ENCODE peak calls at places on chromosomes 6 and 20, in five cellular contexts. One of them, this sample, is unnamed.

GRCh38 chr6:107805504-107805903 is 18.6 kb downstream of the SCML4 start:
- DNase-seq in right lobe of liver: no peak
- DNase-seq in Peyer's patch: no peak
- DNase-seq in mucosa of descending colon: no peak
- DNase-seq in CD8-positive, alpha-beta T cell: no peak
- DNase-seq in this sample: no peak

GRCh38 chr20:60815656-60816055 is 436.4 kb upstream of the CDH4 start:
- DNase-seq in Peyer's patch: no peak
- DNase-seq in right lobe of liver: no peak
- DNase-seq in CD8-positive, alpha-beta T cell: no peak
- DNase-seq in mucosa of descending colon: no peak
- DNase-seq in this sample: no peak

GRCh38 chr6:52389264-52389625 is 27.3 kb downstream of the PAQR8 start:
- DNase-seq in mucosa of descending colon: no peak
- DNase-seq in Peyer's patch: no peak
- DNase-seq in right lobe of liver: no peak
- DNase-seq in CD8-positive, alpha-beta T cell: no peak
- DNase-seq in this sample: no peak

GRCh38 chr6:23621026-23621425 is 505.0 kb upstream of the NRSN1 start:
- DNase-seq in mucosa of descending colon: no peak
- DNase-seq in CD8-positive, alpha-beta T cell: no peak
- DNase-seq in right lobe of liver: no peak
- DNase-seq in Peyer's patch: no peak
- DNase-seq in this sample: no peak

GRCh38 chr6:53264915-53265615 is 83.7 kb downstream of the ELOVL5 start:
- DNase-seq in right lobe of liver: no peak
- DNase-seq in CD8-positive, alpha-beta T cell: no peak
- DNase-seq in Peyer's patch: no peak
- DNase-seq in mucosa of descending colon: no peak
- DNase-seq in this sample: no peak

GRCh38 chr6:62746968-62747367 is 460.9 kb upstream of the KHDRBS2 start:
- DNase-seq in right lobe of liver: no peak
- DNase-seq in CD8-positive, alpha-beta T cell: no peak
- DNase-seq in mucosa of descending colon: no peak
- DNase-seq in Peyer's patch: no peak
- DNase-seq in this sample: no peak

GRCh38 chr6:37212268-37212667 is 42.3 kb downstream of the PIM1 start:
- DNase-seq in Peyer's patch: no peak
- DNase-seq in right lobe of liver: no peak
- DNase-seq in CD8-positive, alpha-beta T cell: no peak
- DNase-seq in mucosa of descending colon: no peak
- DNase-seq in this sample: no peak

GRCh38 chr6:148885920-148886845 is 139.4 kb downstream of the UST start:
- DNase-seq in mucosa of descending colon: no peak
- DNase-seq in CD8-positive, alpha-beta T cell: no peak
- DNase-seq in right lobe of liver: no peak
- DNase-seq in Peyer's patch: no peak
- DNase-seq in this sample: no peak

GRCh38 chr6:7770601-7771000 is 44.7 kb downstream of the BMP6 start:
- DNase-seq in right lobe of liver: no peak
- DNase-seq in CD8-positive, alpha-beta T cell: no peak
- DNase-seq in mucosa of descending colon: no peak
- DNase-seq in Peyer's patch: no peak
- DNase-seq in this sample: no peak

GRCh38 chr6:115310156-115310555 is 750.5 kb downstream of the FRK start:
- DNase-seq in right lobe of liver: no peak
- DNase-seq in mucosa of descending colon: no peak
- DNase-seq in CD8-positive, alpha-beta T cell: no peak
- DNase-seq in Peyer's patch: no peak
- DNase-seq in this sample: no peak

GRCh38 chr20:157154-157553 is at the start of gene DEFB127:
- DNase-seq in CD8-positive, alpha-beta T cell: no peak
- DNase-seq in right lobe of liver: no peak
- DNase-seq in mucosa of descending colon: no peak
- DNase-seq in Peyer's patch: no peak
- DNase-seq in this sample: no peak

GRCh38 chr20:1941226-1941625 is 46.0 kb downstream of the SIRPA start:
- DNase-seq in mucosa of descending colon: no peak
- DNase-seq in right lobe of liver: peak; percentile 71
- DNase-seq in Peyer's patch: no peak
- DNase-seq in CD8-positive, alpha-beta T cell: no peak
- DNase-seq in this sample: no peak

DNA sequence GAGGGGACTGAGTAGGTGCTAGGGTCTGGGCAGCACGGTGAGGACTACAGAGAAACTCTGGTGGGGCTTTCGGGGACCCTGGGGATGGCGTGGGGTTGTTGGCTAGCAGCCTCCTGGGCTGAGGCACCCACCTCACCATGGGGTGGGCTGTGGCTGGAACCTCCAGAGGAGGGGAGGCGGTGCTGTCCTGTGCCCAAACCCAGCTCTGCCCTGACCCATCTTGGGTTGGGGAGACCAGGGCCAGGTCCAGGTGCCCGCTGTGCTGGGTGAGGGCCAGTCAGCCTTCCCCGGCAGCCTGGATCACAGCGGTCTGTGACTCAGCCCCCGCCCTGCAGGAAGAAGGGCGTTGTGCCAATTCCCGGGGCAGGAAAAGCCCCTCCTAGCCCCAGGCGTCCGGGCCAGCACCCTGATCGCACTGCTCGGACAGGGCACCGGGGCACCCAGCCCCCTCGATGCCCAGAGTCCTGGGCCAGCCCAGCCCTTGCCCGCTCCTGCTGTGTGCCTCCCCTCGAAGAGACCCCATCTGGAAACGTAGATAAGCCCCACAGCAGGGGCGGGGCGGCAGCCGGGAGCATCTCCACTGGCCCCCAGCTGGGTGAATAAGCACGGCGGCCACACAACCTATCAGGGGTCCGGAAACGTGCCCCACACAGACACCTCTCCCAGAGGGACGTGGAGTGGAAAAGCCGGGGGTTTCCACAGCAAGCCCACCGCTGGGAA is 10.0 kb downstream of the LAMA5 start:
- DNase-seq in mucosa of descending colon: no peak
- DNase-seq in right lobe of liver: peak; percentile 54
- DNase-seq in CD8-positive, alpha-beta T cell: no peak
- DNase-seq in Peyer's patch: no peak
- DNase-seq in this sample: no peak
- H3K4me1 ChIP-seq in mucosa of descending colon: peaks cover 16% of the 10 kb centered on the region
- H3K4me1 ChIP-seq in right lobe of liver: peaks cover 63% of the 10 kb centered on the region
- H3K4me1 ChIP-seq in CD8-positive, alpha-beta T cell: no peaks in the 10 kb centered on the region
- H3K4me1 ChIP-seq in Peyer's patch: no peaks in the 10 kb centered on the region
- H3K4me1 ChIP-seq in this sample: no peaks in the 10 kb centered on the region

DNA sequence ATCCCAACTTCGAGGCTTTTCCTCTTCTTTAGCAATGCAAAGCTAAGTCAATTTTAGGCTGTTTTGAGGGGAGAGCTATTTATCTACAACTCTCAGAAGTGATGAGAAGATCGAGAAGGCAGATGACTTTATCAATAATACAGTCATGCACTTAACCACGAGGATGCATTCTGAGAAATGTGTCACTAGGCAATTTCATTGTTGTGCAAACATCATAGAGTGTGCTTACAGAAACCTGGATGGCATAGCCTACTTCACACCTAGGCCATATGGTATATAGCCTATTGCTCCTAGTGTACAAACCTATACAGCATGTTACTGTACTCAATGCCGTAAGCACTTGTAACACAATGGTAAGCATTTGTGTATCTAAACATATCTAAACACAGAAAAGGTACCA is 66.6 kb downstream of the PRND start:
- DNase-seq in Peyer's patch: no peak
- DNase-seq in right lobe of liver: no peak
- DNase-seq in CD8-positive, alpha-beta T cell: no peak
- DNase-seq in mucosa of descending colon: no peak
- DNase-seq in this sample: no peak
- H3K36me3 ChIP-seq in Peyer's patch: no peaks in the 10 kb centered on the region
- H3K36me3 ChIP-seq in right lobe of liver: peaks cover 7% of the 10 kb centered on the region
- H3K36me3 ChIP-seq in CD8-positive, alpha-beta T cell: peaks cover 56% of the 10 kb centered on the region
- H3K36me3 ChIP-seq in mucosa of descending colon: no peaks in the 10 kb centered on the region
- H3K36me3 ChIP-seq in this sample: peaks cover 84% of the 10 kb centered on the region

GRCh38 chr6:100768816-100769351 is 112.2 kb downstream of the ASCC3 start:
- DNase-seq in mucosa of descending colon: no peak
- DNase-seq in right lobe of liver: no peak
- DNase-seq in CD8-positive, alpha-beta T cell: no peak
- DNase-seq in Peyer's patch: no peak
- DNase-seq in this sample: no peak

GRCh38 chr6:100761841-100762240 is 119.3 kb downstream of the ASCC3 start:
- DNase-seq in mucosa of descending colon: no peak
- DNase-seq in right lobe of liver: no peak
- DNase-seq in CD8-positive, alpha-beta T cell: no peak
- DNase-seq in Peyer's patch: no peak
- DNase-seq in this sample: no peak

GRCh38 chr6:100763617-100764016 is 117.5 kb downstream of the ASCC3 start:
- DNase-seq in right lobe of liver: no peak
- DNase-seq in CD8-positive, alpha-beta T cell: no peak
- DNase-seq in mucosa of descending colon: no peak
- DNase-seq in Peyer's patch: no peak
- DNase-seq in this sample: no peak
- H3K9me3 ChIP-seq in right lobe of liver: no peaks in the 10 kb centered on the region
- H3K9me3 ChIP-seq in CD8-positive, alpha-beta T cell: peaks cover 6% of the 10 kb centered on the region
- H3K9me3 ChIP-seq in mucosa of descending colon: peaks cover 7% of the 10 kb centered on the region
- H3K9me3 ChIP-seq in Peyer's patch: no peaks in the 10 kb centered on the region
- H3K9me3 ChIP-seq in this sample: peaks cover 7% of the 10 kb centered on the region

DNA sequence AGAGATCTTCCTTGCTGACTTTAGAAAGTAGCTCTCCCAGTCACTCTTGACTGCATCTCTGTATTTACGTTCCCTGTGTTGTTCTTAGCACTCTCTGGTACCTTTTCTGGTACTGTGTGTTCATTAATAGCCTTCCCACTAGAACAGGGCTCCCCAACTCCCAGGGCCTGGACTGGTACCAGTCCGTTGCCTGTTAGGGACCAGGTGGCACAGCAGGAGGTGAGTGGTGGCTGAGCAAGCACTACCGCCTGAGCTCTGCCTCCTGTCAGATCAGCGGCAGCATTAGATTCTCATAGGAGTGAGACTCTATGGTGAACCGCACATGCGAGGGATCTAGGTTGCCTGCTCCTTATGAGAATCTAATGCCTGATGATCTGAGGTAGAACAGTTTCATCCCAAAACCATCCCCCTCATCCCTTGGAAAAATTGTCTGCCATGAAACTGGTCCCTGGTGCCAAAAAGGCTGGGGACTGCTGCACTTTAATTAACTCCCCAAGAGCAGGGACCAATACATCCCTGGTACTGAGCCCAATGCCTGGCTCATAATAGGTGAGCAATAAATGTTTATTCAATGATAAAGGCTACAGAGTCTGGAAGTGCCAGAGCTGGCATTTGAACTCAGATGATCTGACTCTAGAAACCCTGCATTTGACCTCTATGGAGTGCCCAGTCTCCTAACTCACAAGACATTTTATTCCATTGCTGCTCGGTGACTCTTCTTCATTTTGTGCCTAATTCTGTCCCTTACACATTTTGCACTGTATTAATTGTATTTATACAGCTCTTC is 11.0 kb downstream of the UTRN start:
- DNase-seq in mucosa of descending colon: no peak
- DNase-seq in right lobe of liver: no peak
- DNase-seq in Peyer's patch: no peak
- DNase-seq in CD8-positive, alpha-beta T cell: no peak
- DNase-seq in this sample: no peak
- H3K4me1 ChIP-seq in mucosa of descending colon: peaks cover 14% of the 10 kb centered on the region
- H3K4me1 ChIP-seq in right lobe of liver: peaks cover 30% of the 10 kb centered on the region
- H3K4me1 ChIP-seq in Peyer's patch: no peaks in the 10 kb centered on the region
- H3K4me1 ChIP-seq in CD8-positive, alpha-beta T cell: no peaks in the 10 kb centered on the region
- H3K4me1 ChIP-seq in this sample: no peaks in the 10 kb centered on the region

GRCh38 chr6:34726055-34726454 is 29.5 kb upstream of the ILRUN start:
- DNase-seq in right lobe of liver: no peak
- DNase-seq in CD8-positive, alpha-beta T cell: no peak
- DNase-seq in Peyer's patch: no peak
- DNase-seq in mucosa of descending colon: no peak
- DNase-seq in this sample: no peak

GRCh38 chr6:34731393-34732060 is 25.8 kb upstream of the SNRPC start:
- DNase-seq in CD8-positive, alpha-beta T cell: no peak
- DNase-seq in right lobe of liver: no peak
- DNase-seq in Peyer's patch: no peak
- DNase-seq in mucosa of descending colon: no peak
- DNase-seq in this sample: no peak

GRCh38 chr6:34730006-34730405 is 27.3 kb upstream of the SNRPC start:
- DNase-seq in CD8-positive, alpha-beta T cell: no peak
- DNase-seq in mucosa of descending colon: no peak
- DNase-seq in right lobe of liver: no peak
- DNase-seq in Peyer's patch: no peak
- DNase-seq in this sample: no peak
- H3K36me3 ChIP-seq in CD8-positive, alpha-beta T cell: no peaks in the 10 kb centered on the region
- H3K36me3 ChIP-seq in mucosa of descending colon: no peaks in the 10 kb centered on the region
- H3K36me3 ChIP-seq in right lobe of liver: no peaks in the 10 kb centered on the region
- H3K36me3 ChIP-seq in Peyer's patch: no peaks in the 10 kb centered on the region
- H3K36me3 ChIP-seq in this sample: no peaks in the 10 kb centered on the region

DNA sequence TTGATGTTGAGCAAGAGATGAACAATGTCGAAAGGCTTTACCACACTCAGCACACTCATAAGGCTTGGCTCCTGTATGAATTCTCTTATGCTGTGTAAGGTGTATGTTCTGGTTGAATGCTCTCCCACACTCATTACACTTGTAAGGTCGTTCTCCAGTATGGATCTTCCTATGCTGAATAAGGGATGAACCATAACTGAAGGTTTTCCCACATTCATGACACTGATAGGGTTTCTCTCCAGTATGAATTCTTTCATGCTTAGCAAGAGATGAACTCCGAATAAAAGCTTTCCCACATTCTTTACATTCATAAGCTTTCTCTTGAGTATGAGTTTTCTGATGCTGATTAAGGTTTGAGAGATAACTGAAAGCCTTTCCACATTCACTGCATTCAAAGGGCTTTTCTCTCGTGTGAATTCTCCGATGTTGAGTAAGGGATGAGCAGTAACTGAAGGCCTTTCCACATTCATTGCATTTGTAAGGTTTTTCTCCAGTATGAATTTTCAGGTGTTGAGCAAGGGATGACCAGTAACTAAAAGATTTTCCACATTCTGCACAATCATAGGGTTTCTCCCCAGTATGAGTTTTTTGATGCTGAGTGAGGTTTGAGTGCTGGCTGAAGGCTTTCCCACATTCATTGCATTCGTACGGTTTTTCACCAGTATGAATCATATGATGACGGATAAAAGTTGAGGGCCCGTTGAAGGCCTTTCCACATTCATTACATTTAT is 21.1 kb downstream of the ZNF184 start:
- DNase-seq in mucosa of descending colon: no peak
- DNase-seq in right lobe of liver: no peak
- DNase-seq in Peyer's patch: no peak
- DNase-seq in CD8-positive, alpha-beta T cell: no peak
- DNase-seq in this sample: no peak
- H3K9me3 ChIP-seq in mucosa of descending colon: peaks cover 94% of the 10 kb centered on the region
- H3K9me3 ChIP-seq in right lobe of liver: peaks cover 29% of the 10 kb centered on the region
- H3K9me3 ChIP-seq in Peyer's patch: no peaks in the 10 kb centered on the region
- H3K9me3 ChIP-seq in CD8-positive, alpha-beta T cell: peaks cover 60% of the 10 kb centered on the region
- H3K9me3 ChIP-seq in this sample: peaks cover 90% of the 10 kb centered on the region